ENCODE peak calls at places on chromosomes 4 and X, in eight cellular contexts. G is GM23338, X is MM.1S, T is HCT116, V is neural progenitor cell, I is hepatocyte, U is OCI-LY7, D is SK-N-SH. F is an unnamed sample.

GRCh38 chr4:26074672-26075071 is 160.7 kb downstream of the SMIM20 start:
- DNase-seq in G (peak), X (no peak), T (no peak), V (no peak), I (no peak), U (no peak), D (no peak), F (no peak)

GRCh38 chr4:27149541-27150212 is 289.0 kb downstream of the STIM2 start:
- DNase-seq in G (no peak), X (no peak), T (no peak), V (no peak), I (no peak), U (no peak), D (no peak), F (peak)

GRCh38 chr4:109266236-109266635 is 36.2 kb downstream of the COL25A1 start:
- DNase-seq in G (no peak), X (no peak), T (no peak), V (no peak), I (no peak), U (no peak), D (no peak), F (no peak)

GRCh38 chr4:24560770-24561415 is 23.5 kb downstream of the DHX15 start:
- DNase-seq in G (no peak), X (no peak), T (no peak), V (no peak), I (no peak), U (no peak), D (no peak), F (peak)

GRCh38 chr4:24070117-24070516 is 180.3 kb upstream of the PPARGC1A start:
- DNase-seq in G (no peak), X (no peak), T (no peak), V (no peak), I (no peak), U (no peak), D (no peak), F (peak)

GRCh38 chrX:130179579-130180215 is 7.9 kb downstream of the RAB33A start:
- DNase-seq in G (no peak), X (no peak), T (no peak), V (no peak), I (no peak), U (no peak), D (no peak), F (peak)

GRCh38 chrX:74525116-74525515 is 89.3 kb downstream of the RLIM start:
- DNase-seq in G (no peak), X (no peak), T (no peak), V (no peak), I (no peak), U (no peak), D (no peak), F (no peak)

GRCh38 chr4:82223715-82224114 is 150.1 kb downstream of the HNRNPD start:
- DNase-seq in G (peak), X (peak), T (no peak), V (no peak), I (no peak), U (peak), D (no peak), F (no peak)

GRCh38 chr4:17284323-17285175 is 227.3 kb downstream of the QDPR start:
- DNase-seq in G (no peak), X (no peak), T (no peak), V (no peak), I (no peak), U (no peak), D (no peak), F (peak)

GRCh38 chrX:29490606-29491005 is 724.8 kb upstream of the MAGEB2 start:
- DNase-seq in G (no peak), X (no peak), T (no peak), V (no peak), I (no peak), U (no peak), D (no peak), F (no peak)

GRCh38 chrX:47562615-47563243 is 1.7 kb downstream of the ARAF start:
- DNase-seq in G (peak), X (no peak), T (no peak), V (peak), I (no peak), U (peak), D (no peak), F (peak)

GRCh38 chr4:27084685-27085356 is 224.2 kb downstream of the STIM2 start:
- DNase-seq in G (peak), X (peak), T (no peak), V (peak), I (peak), U (no peak), D (peak), F (peak)

GRCh38 chr4:84238247-84239090 is 260.6 kb downstream of the NKX6-1 start:
- DNase-seq in G (no peak), X (no peak), T (no peak), V (no peak), I (no peak), U (no peak), D (no peak), F (peak)

GRCh38 chr4:39062094-39062493 is at the start of gene KLHL5:
- DNase-seq in G (peak), X (no peak), T (no peak), V (peak), I (no peak), U (no peak), D (peak), F (peak)

GRCh38 chrX:106774981-106775380 is 27.5 kb upstream of the TBC1D8B start:
- DNase-seq in G (no peak), X (no peak), T (no peak), V (no peak), I (no peak), U (no peak), D (no peak), F (no peak)

GRCh38 chr4:36476135-36476534 is 194.7 kb downstream of the DTHD1 start:
- DNase-seq in G (no peak), X (no peak), T (no peak), V (no peak), I (no peak), U (no peak), D (no peak), F (no peak)
- H3K4me2 ChIP-seq in G (no peak), X (no peak), T (no peak), V (no peak), I (no peak), U (no peak), D (no peak), F (no peak)

DNA sequence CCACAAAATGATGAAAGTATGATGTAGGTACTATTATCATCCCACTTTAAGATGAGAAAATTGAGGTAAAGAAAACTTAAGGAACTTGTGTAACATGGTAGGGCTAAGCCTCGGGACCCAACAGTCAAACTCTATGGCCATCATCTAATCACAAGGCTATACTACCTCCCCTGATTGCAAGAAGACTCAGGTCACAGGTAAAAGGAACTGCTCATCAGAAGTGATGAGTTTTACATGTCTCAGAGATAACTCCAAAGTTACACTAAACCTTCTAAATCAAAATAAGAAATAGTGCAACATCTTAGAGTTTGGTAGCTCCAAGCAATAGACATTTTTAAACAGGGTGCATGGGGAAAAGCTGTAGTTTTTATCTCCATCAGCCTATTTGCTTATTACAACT is 96.5 kb upstream of the MYOZ2 start:
- DNase-seq in G (no peak), X (no peak), T (no peak), V (no peak), I (no peak), U (no peak), D (no peak), F (no peak)
- H3K27ac ChIP-seq in G (no peak), X (no peak), T (no peak), V (no peak), I (no peak), U (no peak), D (peak), F (peak)

GRCh38 chr4:15238720-15239119 is 189.1 kb upstream of the C1QTNF7 start:
- DNase-seq in G (peak), X (peak), T (no peak), V (peak), I (peak), U (peak), D (peak), F (peak)
- TF ChIP-seq EZH2phosphoT487 in G (no peak), X (no peak), T (no peak), V (no peak), I (no peak), U (no peak), D (no peak), F (no peak)

GRCh38 chr4:67546971-67547370 is 1.7 kb upstream of the CENPC start:
- DNase-seq in G (no peak), X (no peak), T (no peak), V (no peak), I (peak), U (no peak), D (no peak), F (no peak)
- H3K4me2 ChIP-seq in G (no peak), X (no peak), T (no peak), V (no peak), I (no peak), U (peak), D (no peak), F (no peak)

DNA sequence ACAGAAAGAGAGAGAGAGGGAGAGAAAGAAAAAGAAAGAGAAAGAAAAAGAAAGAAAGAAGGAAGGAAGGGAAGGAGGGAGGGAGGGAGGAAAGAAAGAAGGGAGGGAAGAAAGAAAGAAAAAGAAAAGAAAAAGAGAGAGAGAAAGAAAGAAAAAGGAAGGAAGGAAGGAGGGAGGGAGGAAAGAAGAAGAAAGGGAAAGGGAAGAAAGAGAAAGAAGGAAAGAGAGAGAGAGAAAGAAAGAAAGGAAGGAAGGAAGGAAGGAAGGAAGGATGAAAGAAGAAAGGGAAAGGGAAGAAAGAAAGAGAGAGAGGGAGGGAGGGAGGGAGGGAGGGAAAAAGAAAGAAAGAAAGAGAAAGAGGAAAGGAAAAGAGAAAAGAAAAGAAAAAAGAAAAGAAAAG is 10.8 kb downstream of the OPHN1 start:
- DNase-seq in G (no peak), X (no peak), T (no peak), V (no peak), I (no peak), U (no peak), D (no peak), F (no peak)
- H3K27ac ChIP-seq in G (no peak), X (no peak), T (no peak), V (no peak), I (no peak), U (no peak), D (no peak), F (no peak)

DNA sequence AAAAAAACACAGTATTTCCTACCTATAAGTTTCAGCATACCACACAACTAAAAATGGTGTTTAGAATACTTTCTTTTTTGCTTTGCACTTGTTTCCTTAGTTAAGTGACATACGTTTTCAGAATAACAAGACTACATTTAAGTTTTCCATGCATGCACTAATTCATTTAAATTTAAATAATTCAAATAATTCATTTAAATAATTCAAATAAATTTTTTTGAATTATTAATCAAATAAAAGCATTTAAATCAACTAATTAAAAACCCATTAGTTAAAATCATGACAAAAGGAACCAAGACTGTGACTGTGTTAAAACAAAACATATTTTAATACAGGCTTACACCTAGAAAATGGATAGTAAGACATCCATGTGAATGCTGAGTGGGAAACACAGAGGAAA is 12.8 kb downstream of the ANXA5 start:
- DNase-seq in G (no peak), X (no peak), T (no peak), V (no peak), I (no peak), U (no peak), D (no peak), F (no peak)
- TF ChIP-seq EZH2phosphoT487 in G (no peak), X (no peak), T (no peak), V (no peak), I (no peak), U (no peak), D (no peak), F (no peak)

GRCh38 chr4:78068481-78068880 is 11.4 kb downstream of the FRAS1 start:
- DNase-seq in G (no peak), X (no peak), T (no peak), V (no peak), I (no peak), U (no peak), D (no peak), F (peak)

GRCh38 chr4:78069309-78069708 is 12.2 kb downstream of the FRAS1 start:
- DNase-seq in G (no peak), X (no peak), T (no peak), V (no peak), I (no peak), U (no peak), D (no peak), F (no peak)

GRCh38 chr4:78065514-78066192 is 8.5 kb downstream of the FRAS1 start:
- DNase-seq in G (peak), X (no peak), T (no peak), V (no peak), I (peak), U (no peak), D (no peak), F (no peak)

GRCh38 chr4:78070731-78071282 is 13.7 kb downstream of the FRAS1 start:
- DNase-seq in G (no peak), X (no peak), T (no peak), V (no peak), I (no peak), U (no peak), D (no peak), F (no peak)

GRCh38 chr4:78069859-78070258 is 12.7 kb downstream of the FRAS1 start:
- DNase-seq in G (no peak), X (no peak), T (no peak), V (no peak), I (no peak), U (no peak), D (no peak), F (no peak)
- H3K4me2 ChIP-seq in G (no peak), X (no peak), T (no peak), V (no peak), I (no peak), U (no peak), D (no peak), F (no peak)

GRCh38 chr4:169115144-169115896 is 105.3 kb upstream of the CBR4 start:
- DNase-seq in G (no peak), X (no peak), T (no peak), V (no peak), I (no peak), U (no peak), D (no peak), F (no peak)

GRCh38 chr4:169120624-169121023 is 110.6 kb upstream of the CBR4 start:
- DNase-seq in G (no peak), X (no peak), T (no peak), V (no peak), I (no peak), U (no peak), D (no peak), F (no peak)

GRCh38 chr4:169116270-169116901 is 106.3 kb upstream of the CBR4 start:
- DNase-seq in G (no peak), X (no peak), T (no peak), V (no peak), I (no peak), U (no peak), D (no peak), F (peak)

GRCh38 chr4:169115897-169116254 is 105.8 kb upstream of the CBR4 start:
- DNase-seq in G (peak), X (no peak), T (peak), V (no peak), I (peak), U (no peak), D (no peak), F (peak)

GRCh38 chr4:169117591-169118081 is 107.6 kb upstream of the CBR4 start:
- DNase-seq in G (no peak), X (no peak), T (no peak), V (no peak), I (no peak), U (no peak), D (no peak), F (peak)
- H3K27ac ChIP-seq in G (no peak), X (no peak), T (no peak), V (no peak), I (no peak), U (no peak), D (no peak), F (peak)

DNA sequence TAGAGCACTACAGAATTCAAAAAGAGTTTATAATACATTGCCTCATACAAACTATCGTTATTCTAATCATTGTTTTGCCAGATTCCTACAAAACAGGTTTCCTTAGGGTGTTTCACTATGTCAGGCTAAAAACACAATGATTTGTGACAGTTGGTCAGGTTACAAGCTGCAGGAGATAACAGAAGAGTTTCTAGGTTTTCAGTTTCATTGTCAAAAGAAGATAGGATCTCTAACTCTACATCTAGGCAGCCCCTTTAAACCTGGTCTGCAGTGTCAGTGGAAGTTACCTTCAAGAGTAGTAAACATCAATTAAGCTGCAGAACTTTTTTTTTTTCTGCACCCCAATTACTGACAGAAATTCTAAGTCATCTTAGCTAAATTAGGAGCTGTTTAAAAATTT is 618.0 kb upstream of the ADGRL3 start:
- DNase-seq in G (no peak), X (peak), T (no peak), V (no peak), I (no peak), U (no peak), D (no peak), F (no peak)
- TF ChIP-seq EZH2phosphoT487 in G (no peak), X (no peak), T (no peak), V (no peak), I (no peak), U (no peak), D (no peak), F (no peak)

GRCh38 chrX:134533352-134533751 is 73.4 kb downstream of the HPRT1 start:
- DNase-seq in G (peak), X (no peak), T (no peak), V (no peak), I (no peak), U (no peak), D (no peak), F (no peak)

GRCh38 chrX:134538316-134538715 is 78.4 kb downstream of the HPRT1 start:
- DNase-seq in G (no peak), X (no peak), T (no peak), V (no peak), I (no peak), U (no peak), D (no peak), F (no peak)

GRCh38 chrX:134542485-134542884 is 82.5 kb downstream of the HPRT1 start:
- DNase-seq in G (peak), X (no peak), T (no peak), V (no peak), I (peak), U (peak), D (no peak), F (peak)

GRCh38 chrX:134533952-134534351 is 74.0 kb downstream of the HPRT1 start:
- DNase-seq in G (no peak), X (no peak), T (no peak), V (no peak), I (no peak), U (no peak), D (no peak), F (no peak)

DNA sequence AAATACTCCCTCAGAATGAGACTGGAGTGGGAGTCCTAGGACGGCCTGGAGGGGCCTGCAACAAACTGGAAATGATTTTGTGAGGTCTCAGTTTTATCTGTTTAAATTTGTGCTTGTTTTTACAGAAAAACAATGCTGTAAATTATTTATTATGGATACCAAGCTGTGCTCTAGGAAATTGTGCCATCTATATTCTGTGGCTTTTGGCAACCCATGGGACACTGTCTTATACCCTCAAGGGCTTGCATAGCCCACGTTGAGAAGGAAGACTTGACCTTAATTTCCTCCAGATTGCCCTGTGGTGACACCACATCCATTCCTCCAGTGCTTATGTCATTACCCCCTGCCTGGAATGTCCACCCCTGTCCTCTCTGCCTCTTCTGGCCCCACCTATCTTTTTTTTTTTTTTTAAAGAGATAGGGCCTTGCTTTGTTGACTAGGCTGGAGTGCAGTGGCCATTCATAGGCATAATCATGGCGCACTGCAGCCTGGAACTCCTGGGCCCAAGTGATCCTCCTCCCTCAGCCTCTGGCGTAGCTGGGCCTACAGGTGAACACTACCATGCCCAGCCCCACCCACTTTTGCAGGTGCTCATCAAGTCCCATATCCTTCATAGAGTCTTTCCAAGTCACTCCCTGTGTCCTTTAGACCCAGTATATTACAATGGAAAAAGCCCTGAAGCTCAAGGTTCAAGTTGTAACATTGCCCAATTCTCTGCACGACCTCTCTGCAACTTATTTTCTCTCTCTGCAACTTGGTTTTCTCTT is 77.4 kb downstream of the HPRT1 start:
- DNase-seq in G (no peak), X (no peak), T (peak), V (no peak), I (peak), U (no peak), D (no peak), F (peak)
- H3K4me2 ChIP-seq in G (no peak), X (no peak), T (peak), V (no peak), I (peak), U (no peak), D (peak), F (peak)